ENCODE peak calls at places on chromosomes 16 and 17, in seven cellular contexts. D is colonic mucosa; L is left cardiac atrium; V is cardiac muscle cell; T is iris pigment epithelial cell; Y is heart right ventricle; P is stimulated activated CD8-positive, alpha-beta memory T cell treated with anti-CD3 and anti-CD28 coated beads, Interleukin-15, amount 100 ng/mL, for 1 hour. X is an unnamed sample.

GRCh38 chr17:17801800-17802481 is 34.8 kb downstream of the SREBF1 start:
- DNase-seq in T (no peak), L (no peak), P (no peak), D (no peak), V (no peak), Y (no peak), X (no peak)

GRCh38 chr17:65712383-65713267 is 151.2 kb upstream of the AXIN2 start:
- DNase-seq in V (no peak), Y (no peak), L (no peak), T (no peak), P (no peak), D (no peak), X (no peak)

GRCh38 chr16:20925780-20926179 is 25.2 kb downstream of the LYRM1 start:
- DNase-seq in V (no peak), L (no peak), Y (no peak), T (no peak), D (no peak), P (no peak), X (no peak)

GRCh38 chr17:29073520-29073919 is 30.6 kb downstream of the PIPOX start:
- DNase-seq in V (no peak), D (no peak), T (no peak), L (no peak), Y (no peak), P (no peak), X (no peak)

GRCh38 chr17:58314706-58315015 is 13.9 kb downstream of the TSPOAP1 start:
- DNase-seq in Y (no peak), V (no peak), P (no peak), T (no peak), D (no peak), L (no peak), X (no peak)

GRCh38 chr16:12319464-12320030 is 343.0 kb downstream of the SNX29 start:
- DNase-seq in V (peak), D (no peak), T (no peak), L (no peak), Y (no peak), P (no peak), X (no peak)

GRCh38 chr16:9499921-9500593 is 408.6 kb downstream of the HAPSTR1 start:
- DNase-seq in P (no peak), L (peak), T (no peak), V (peak), Y (peak), D (no peak), X (no peak)

GRCh38 chr17:2089021-2089422 is 34.1 kb downstream of the HIC1 start:
- DNase-seq in T (peak), P (no peak), D (no peak), L (no peak), V (no peak), Y (no peak), X (no peak)

GRCh38 chr16:3789375-3790067 is 72.2 kb upstream of the TRAP1 start:
- DNase-seq in Y (no peak), P (no peak), L (no peak), V (no peak), T (no peak), D (no peak), X (no peak)

GRCh38 chr17:850828-851759 is 68.9 kb downstream of the MRM3 start:
- DNase-seq in D (no peak), P (no peak), Y (no peak), L (no peak), T (peak), V (peak), X (no peak)

GRCh38 chr17:50176559-50177471 is 11.0 kb downstream of the SGCA start:
- DNase-seq in Y (peak), L (no peak), P (no peak), V (no peak), D (no peak), T (peak), X (no peak)

GRCh38 chr16:89619880-89620279 is 6.4 kb downstream of the DPEP1 start:
- DNase-seq in Y (no peak), D (no peak), P (no peak), T (peak), V (no peak), L (no peak), X (no peak)

GRCh38 chr17:27109346-27109745 is 184.6 kb upstream of the WSB1 start:
- DNase-seq in Y (no peak), T (no peak), P (no peak), V (no peak), D (no peak), L (no peak), X (no peak)

GRCh38 chr16:10736926-10737625 is 6.6 kb upstream of the NUBP1 start:
- DNase-seq in T (peak), D (peak), Y (no peak), P (peak), V (peak), L (no peak), X (no peak)

GRCh38 chr17:48552453-48553189 is 7.7 kb upstream of the HOXB2 start:
- DNase-seq in D (no peak), V (no peak), Y (no peak), T (no peak), L (no peak), P (no peak), X (no peak)

GRCh38 chr17:81735181-81736102 is 23.4 kb downstream of the SLC25A10 start:
- DNase-seq in Y (no peak), T (no peak), L (no peak), P (no peak), D (peak), V (no peak), X (peak)

GRCh38 chr16:85153046-85153445 is 40.8 kb upstream of the CIBAR2 start:
- DNase-seq in T (no peak), P (no peak), L (no peak), D (no peak), Y (peak), V (no peak), X (no peak)

GRCh38 chr17:35127751-35128514 is 6.5 kb downstream of the FNDC8 start:
- DNase-seq in L (peak), V (no peak), D (no peak), Y (no peak), P (no peak), T (peak), X (no peak)

GRCh38 chr17:67111327-67111726 is 67.0 kb downstream of the CACNG1 start:
- DNase-seq in P (no peak), T (no peak), L (no peak), Y (no peak), D (no peak), V (no peak), X (no peak)

GRCh38 chr17:29645516-29646051 is 22.9 kb upstream of the CORO6 start:
- DNase-seq in T (peak), D (peak), P (no peak), L (peak), V (no peak), Y (peak), X (no peak)

GRCh38 chr16:81319221-81319912 is 4.6 kb downstream of the GAN start:
- DNase-seq in Y (no peak), T (peak), L (no peak), P (no peak), D (no peak), V (peak), X (no peak)

GRCh38 chr16:51939371-51940005 is 607.5 kb downstream of the TOX3 start:
- DNase-seq in T (no peak), D (no peak), V (no peak), P (no peak), Y (no peak), L (no peak), X (no peak)

GRCh38 chr17:20083460-20083859 is 74.3 kb downstream of the SPECC1 start:
- DNase-seq in T (peak), L (no peak), P (no peak), D (no peak), V (no peak), Y (no peak), X (no peak)

GRCh38 chr17:28579526-28579925 is 2.8 kb upstream of the ALDOC start:
- DNase-seq in T (no peak), P (no peak), L (no peak), V (no peak), Y (no peak), D (no peak), X (no peak)

GRCh38 chr17:8312726-8313600 is 2.9 kb downstream of the ARHGEF15 start:
- DNase-seq in L (no peak), P (no peak), T (no peak), Y (no peak), V (peak), D (no peak), X (no peak)